ENCODE peak calls at places on chromosomes 3 and 15, in seven cellular contexts. V is brain microvascular endothelial cell, J is mucosa of descending colon, Z is mesothelial cell of epicardium, S is lower lobe of right lung, A is body of pancreas, D is suprapubic skin. W is an unnamed sample.

GRCh38 chr3:29697989-29698388 is 417.1 kb downstream of the RBMS3 start:
- DNase-seq in V (peak; percentile 45), J (no peak), Z (no peak), A (no peak), D (no peak), S (no peak), W (no peak)

GRCh38 chr3:123104550-123104949 is 37.7 kb downstream of the PDIA5 start:
- DNase-seq in Z (no peak), A (no peak), D (no peak), V (peak; percentile 75), J (no peak), S (no peak), W (no peak)

GRCh38 chr3:175111036-175111435 is 251.9 kb downstream of the NAALADL2 start:
- DNase-seq in Z (no peak), D (no peak), J (no peak), V (peak; percentile 40), S (no peak), A (peak; percentile 23), W (no peak)

GRCh38 chr3:197362086-197362485 is 63.7 kb upstream of the DLG1 start:
- DNase-seq in A (no peak), Z (no peak), D (no peak), V (no peak), J (no peak), S (no peak), W (no peak)

GRCh38 chr15:90529369-90530249 is at the start of gene CRTC3:
- DNase-seq in V (peak; percentile 23), A (peak; percentile 53), J (peak; percentile 70), D (peak; percentile 69), S (peak; percentile 73), Z (peak; percentile 34), W (peak; percentile 89)

GRCh38 chr3:12308517-12308916 is 19.6 kb downstream of the PPARG start:
- DNase-seq in A (no peak), Z (no peak), S (no peak), J (no peak), D (no peak), V (peak; percentile 75), W (no peak)

GRCh38 chr3:16147226-16147625 is 27.3 kb upstream of the GALNT15 start:
- DNase-seq in Z (no peak), D (no peak), S (no peak), A (no peak), J (no peak), V (peak; percentile 49), W (no peak)

GRCh38 chr3:13078158-13078905 is 5.1 kb upstream of the IQSEC1 start:
- DNase-seq in Z (no peak), A (peak; percentile 55), J (no peak), V (no peak), S (no peak), D (no peak), W (no peak)

GRCh38 chr3:28856796-28857195 is 424.1 kb upstream of the RBMS3 start:
- DNase-seq in J (no peak), D (no peak), S (no peak), Z (no peak), A (no peak), V (peak; percentile 2), W (no peak)

GRCh38 chr15:42737529-42738328 is 801 bp upstream of the CDAN1 start:
- DNase-seq in S (no peak), A (no peak), Z (no peak), D (no peak), V (no peak), J (no peak), W (no peak)

GRCh38 chr15:51286816-51287215 is 51.6 kb downstream of the CYP19A1 start:
- DNase-seq in A (no peak), Z (no peak), S (no peak), J (no peak), V (no peak), D (no peak), W (peak; percentile 37)

GRCh38 chr3:127542441-127542952 is 48.0 kb downstream of the TPRA1 start:
- DNase-seq in J (peak; percentile 69), Z (no peak), A (peak; percentile 64), D (no peak), V (no peak), S (peak; percentile 91), W (no peak)

DNA sequence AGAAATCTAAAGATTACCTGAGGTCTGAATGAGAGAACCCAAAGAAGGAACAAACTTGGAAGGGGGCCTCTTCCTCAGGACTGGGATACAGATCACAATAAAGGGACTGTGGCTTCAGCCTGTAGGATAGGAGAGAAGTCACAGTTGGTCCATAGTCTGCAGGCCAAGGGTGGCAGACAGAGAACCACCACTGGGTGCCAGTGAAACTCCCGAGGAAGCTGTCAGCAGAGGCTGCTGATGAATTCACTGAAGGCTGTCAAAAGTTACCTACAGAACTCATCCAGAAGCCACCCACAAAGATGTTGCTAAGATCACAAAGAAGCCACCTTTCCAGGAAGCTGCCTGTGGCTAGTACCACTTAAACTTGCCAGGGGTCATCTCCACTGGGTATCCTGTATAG is 78.5 kb downstream of the TMCO5A start:
- DNase-seq in Z (no peak), D (no peak), A (no peak), J (no peak), V (no peak), S (no peak), W (no peak)
- TF ChIP-seq CTCF in Z (no peak), D (no peak), A (no peak), J (no peak), V (peak; percentile 6), S (no peak), W (no peak)

GRCh38 chr3:52277972-52278509 is 408 bp downstream of the WDR82 start:
- DNase-seq in Z (no peak), D (peak; percentile 84), S (peak; percentile 83), A (peak; percentile 65), J (peak; percentile 83), V (peak; percentile 19), W (peak; percentile 66)
- TF ChIP-seq CTCF in Z (no peak), D (no peak), S (peak; percentile 49), A (peak; percentile 32), J (no peak), V (peak; percentile 56), W (no peak)

GRCh38 chr15:89321521-89322410 is 12.9 kb downstream of the POLG start:
- DNase-seq in V (no peak), S (no peak), A (no peak), Z (no peak), J (no peak), D (no peak), W (no peak)
- TF ChIP-seq CTCF in V (no peak), S (no peak), A (no peak), Z (no peak), J (no peak), D (no peak), W (no peak)

GRCh38 chr3:57109437-57110199 is 49.2 kb downstream of the SPATA12 start:
- DNase-seq in S (no peak), Z (no peak), D (no peak), J (no peak), A (no peak), V (no peak), W (no peak)

GRCh38 chr3:57110214-57110613 is 49.8 kb downstream of the SPATA12 start:
- DNase-seq in D (no peak), A (no peak), J (no peak), S (no peak), V (no peak), Z (no peak), W (no peak)

GRCh38 chr3:57108684-57109083 is 48.2 kb downstream of the SPATA12 start:
- DNase-seq in A (no peak), J (no peak), Z (no peak), S (no peak), V (no peak), D (no peak), W (no peak)

GRCh38 chr3:57110797-57111196 is 50.3 kb downstream of the SPATA12 start:
- DNase-seq in Z (no peak), J (no peak), V (no peak), A (no peak), S (no peak), D (no peak), W (no peak)

DNA sequence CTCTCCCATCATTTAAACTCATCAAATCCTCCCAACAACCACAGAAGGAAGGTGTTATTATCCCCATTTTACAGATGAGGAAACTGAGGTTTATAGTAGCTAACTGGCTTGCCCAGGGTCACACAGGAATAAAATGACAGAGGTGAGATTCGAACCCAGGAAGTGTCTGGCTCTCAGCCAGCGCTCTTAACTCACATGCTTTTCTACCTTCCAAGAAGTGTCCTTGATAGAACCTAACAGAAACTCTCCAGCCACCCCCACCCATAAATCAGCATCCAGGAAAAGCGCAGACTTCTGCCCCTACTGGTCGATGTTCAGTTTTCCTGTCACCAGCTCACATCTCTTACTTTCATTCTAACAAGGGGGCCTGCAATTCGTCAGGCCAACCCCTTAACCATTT is 51.7 kb downstream of the SPATA12 start:
- DNase-seq in Z (no peak), J (no peak), A (no peak), D (no peak), S (no peak), V (no peak), W (peak; percentile 29)
- TF ChIP-seq CTCF in Z (no peak), J (no peak), A (no peak), D (no peak), S (no peak), V (peak; percentile 57), W (peak; percentile 7)

GRCh38 chr15:87623832-87624231 is 632.7 kb downstream of the NTRK3 start:
- DNase-seq in Z (no peak), J (no peak), S (no peak), V (no peak), D (no peak), A (no peak), W (no peak)
- TF ChIP-seq CTCF in Z (no peak), J (no peak), S (no peak), V (peak; percentile 41), D (no peak), A (no peak), W (peak; percentile 2)

GRCh38 chr3:126487151-126487771 is 11.6 kb upstream of the ZXDC start:
- DNase-seq in Z (no peak), J (peak; percentile 39), D (peak; percentile 62), A (peak; percentile 25), V (no peak), S (peak; percentile 49), W (no peak)
- TF ChIP-seq CTCF in Z (no peak), J (no peak), D (no peak), A (no peak), V (peak; percentile 27), S (no peak), W (no peak)

DNA sequence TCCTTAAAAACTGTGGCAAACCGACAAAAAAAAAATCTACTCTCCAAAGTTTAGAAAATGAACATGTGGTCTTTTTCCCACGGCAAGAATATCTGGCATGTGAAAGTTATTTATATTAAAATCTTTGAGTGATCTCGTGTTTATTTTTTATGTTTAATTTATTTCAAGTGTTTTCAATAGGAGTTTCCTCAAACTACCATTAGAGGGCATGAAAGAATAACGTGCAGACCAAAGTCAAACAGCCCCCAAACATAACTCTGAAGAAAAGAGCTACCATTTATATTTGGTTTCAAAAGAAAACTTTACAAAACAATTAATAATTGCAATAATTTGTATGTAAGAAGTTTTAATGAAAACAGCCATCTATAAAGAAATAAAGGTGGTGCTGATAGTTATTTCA is 286.3 kb downstream of the ZIC4 start:
- DNase-seq in J (no peak), Z (no peak), V (no peak), D (no peak), S (no peak), A (no peak), W (no peak)
- TF ChIP-seq CTCF in J (no peak), Z (no peak), V (peak; percentile 56), D (no peak), S (peak; percentile 13), A (peak; percentile 12), W (peak; percentile 19)

DNA sequence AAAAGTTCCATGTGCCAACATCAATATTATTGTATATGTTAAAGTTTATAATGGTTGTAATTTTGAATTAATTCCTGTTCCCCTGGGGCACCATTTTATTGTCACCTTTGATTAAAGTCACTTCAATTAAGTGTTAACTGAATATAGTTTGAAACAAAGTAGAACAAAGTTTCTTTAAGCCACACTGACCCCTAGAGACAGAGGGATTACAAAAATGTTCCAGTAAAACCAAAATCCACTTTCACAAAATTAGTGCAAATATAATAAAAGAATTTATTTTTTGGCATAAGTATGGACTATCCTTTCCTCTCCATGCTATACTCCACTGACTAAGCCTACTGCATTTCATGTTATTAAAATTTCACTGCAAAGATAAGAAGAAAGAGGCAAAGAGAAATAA is 123.9 kb downstream of the ZMAT3 start:
- DNase-seq in D (no peak), J (no peak), A (no peak), Z (no peak), S (no peak), V (no peak), W (no peak)
- TF ChIP-seq CTCF in D (no peak), J (no peak), A (no peak), Z (no peak), S (no peak), V (no peak), W (no peak)

W was measured in GM10248.